ENCODE peak calls at places on chromosome 3, in six cellular contexts. One of them, this sample, is unnamed.

GRCh38 chr3:128054363-128054762 is 2.1 kb downstream of the SEC61A1 start:
- DNase-seq in progenitor cell of endocrine pancreas: no peak
- DNase-seq in CD14-positive monocyte: no peak
- DNase-seq in neuronal stem cell: no peak
- DNase-seq in thoracic aorta: no peak
- DNase-seq in activated naive CD8-positive, alpha-beta T cell treated with anti-CD3 and anti-CD28 coated beads, Interleukin-2, amount 50 U/mL, for 24 hours: no peak
- DNase-seq in this sample: no peak

GRCh38 chr3:71391361-71391760 is 192.2 kb downstream of the FOXP1 start:
- DNase-seq in progenitor cell of endocrine pancreas: no peak
- DNase-seq in CD14-positive monocyte: no peak
- DNase-seq in neuronal stem cell: no peak
- DNase-seq in thoracic aorta: no peak
- DNase-seq in activated naive CD8-positive, alpha-beta T cell treated with anti-CD3 and anti-CD28 coated beads, Interleukin-2, amount 50 U/mL, for 24 hours: no peak
- DNase-seq in this sample: no peak

GRCh38 chr3:30805695-30806094 is 88.8 kb downstream of the GADL1 start:
- DNase-seq in progenitor cell of endocrine pancreas: no peak
- DNase-seq in CD14-positive monocyte: no peak
- DNase-seq in neuronal stem cell: no peak
- DNase-seq in thoracic aorta: no peak
- DNase-seq in activated naive CD8-positive, alpha-beta T cell treated with anti-CD3 and anti-CD28 coated beads, Interleukin-2, amount 50 U/mL, for 24 hours: no peak
- DNase-seq in this sample: no peak

GRCh38 chr3:186930143-186930638 is at the start of gene ST6GAL1:
- DNase-seq in progenitor cell of endocrine pancreas: peak
- DNase-seq in CD14-positive monocyte: peak
- DNase-seq in neuronal stem cell: peak
- DNase-seq in thoracic aorta: peak
- DNase-seq in activated naive CD8-positive, alpha-beta T cell treated with anti-CD3 and anti-CD28 coated beads, Interleukin-2, amount 50 U/mL, for 24 hours: peak
- DNase-seq in this sample: peak

GRCh38 chr3:11791339-11792200 is 55.1 kb downstream of the TAMM41 start:
- DNase-seq in progenitor cell of endocrine pancreas: no peak
- DNase-seq in CD14-positive monocyte: no peak
- DNase-seq in neuronal stem cell: no peak
- DNase-seq in thoracic aorta: no peak
- DNase-seq in activated naive CD8-positive, alpha-beta T cell treated with anti-CD3 and anti-CD28 coated beads, Interleukin-2, amount 50 U/mL, for 24 hours: no peak
- DNase-seq in this sample: no peak

GRCh38 chr3:156626104-156626503 is 48.3 kb upstream of the TIPARP start:
- DNase-seq in progenitor cell of endocrine pancreas: no peak
- DNase-seq in CD14-positive monocyte: no peak
- DNase-seq in neuronal stem cell: no peak
- DNase-seq in thoracic aorta: no peak
- DNase-seq in activated naive CD8-positive, alpha-beta T cell treated with anti-CD3 and anti-CD28 coated beads, Interleukin-2, amount 50 U/mL, for 24 hours: no peak
- DNase-seq in this sample: no peak

GRCh38 chr3:124429129-124429815 is 301.0 kb upstream of the UMPS start:
- DNase-seq in progenitor cell of endocrine pancreas: no peak
- DNase-seq in CD14-positive monocyte: no peak
- DNase-seq in neuronal stem cell: no peak
- DNase-seq in thoracic aorta: no peak
- DNase-seq in activated naive CD8-positive, alpha-beta T cell treated with anti-CD3 and anti-CD28 coated beads, Interleukin-2, amount 50 U/mL, for 24 hours: no peak
- DNase-seq in this sample: no peak

GRCh38 chr3:18087963-18088362 is 337.2 kb downstream of the SATB1 start:
- DNase-seq in progenitor cell of endocrine pancreas: no peak
- DNase-seq in CD14-positive monocyte: no peak
- DNase-seq in neuronal stem cell: no peak
- DNase-seq in thoracic aorta: no peak
- DNase-seq in activated naive CD8-positive, alpha-beta T cell treated with anti-CD3 and anti-CD28 coated beads, Interleukin-2, amount 50 U/mL, for 24 hours: peak
- DNase-seq in this sample: no peak

GRCh38 chr3:9727743-9728142 is 3.8 kb upstream of the BRPF1 start:
- DNase-seq in progenitor cell of endocrine pancreas: no peak
- DNase-seq in CD14-positive monocyte: no peak
- DNase-seq in neuronal stem cell: no peak
- DNase-seq in thoracic aorta: no peak
- DNase-seq in activated naive CD8-positive, alpha-beta T cell treated with anti-CD3 and anti-CD28 coated beads, Interleukin-2, amount 50 U/mL, for 24 hours: no peak
- DNase-seq in this sample: no peak

GRCh38 chr3:196063456-196063855 is 18.4 kb downstream of the TFRC start:
- DNase-seq in progenitor cell of endocrine pancreas: no peak
- DNase-seq in CD14-positive monocyte: no peak
- DNase-seq in neuronal stem cell: no peak
- DNase-seq in thoracic aorta: no peak
- DNase-seq in activated naive CD8-positive, alpha-beta T cell treated with anti-CD3 and anti-CD28 coated beads, Interleukin-2, amount 50 U/mL, for 24 hours: no peak
- DNase-seq in this sample: no peak

GRCh38 chr3:100073555-100074307 is 40.6 kb downstream of the FILIP1L start:
- DNase-seq in progenitor cell of endocrine pancreas: no peak
- DNase-seq in CD14-positive monocyte: peak
- DNase-seq in neuronal stem cell: peak
- DNase-seq in thoracic aorta: no peak
- DNase-seq in activated naive CD8-positive, alpha-beta T cell treated with anti-CD3 and anti-CD28 coated beads, Interleukin-2, amount 50 U/mL, for 24 hours: peak
- DNase-seq in this sample: peak

GRCh38 chr3:51340311-51340829 is 44.7 kb upstream of the MANF start:
- DNase-seq in progenitor cell of endocrine pancreas: no peak
- DNase-seq in CD14-positive monocyte: no peak
- DNase-seq in neuronal stem cell: peak
- DNase-seq in thoracic aorta: no peak
- DNase-seq in activated naive CD8-positive, alpha-beta T cell treated with anti-CD3 and anti-CD28 coated beads, Interleukin-2, amount 50 U/mL, for 24 hours: no peak
- DNase-seq in this sample: no peak

GRCh38 chr3:170320471-170321121 is 36.9 kb upstream of the SKIL start:
- DNase-seq in progenitor cell of endocrine pancreas: no peak
- DNase-seq in CD14-positive monocyte: no peak
- DNase-seq in neuronal stem cell: no peak
- DNase-seq in thoracic aorta: no peak
- DNase-seq in activated naive CD8-positive, alpha-beta T cell treated with anti-CD3 and anti-CD28 coated beads, Interleukin-2, amount 50 U/mL, for 24 hours: no peak
- DNase-seq in this sample: no peak

GRCh38 chr3:139718415-139718814 is 40.6 kb upstream of the NMNAT3 start:
- DNase-seq in progenitor cell of endocrine pancreas: peak
- DNase-seq in CD14-positive monocyte: no peak
- DNase-seq in neuronal stem cell: peak
- DNase-seq in thoracic aorta: no peak
- DNase-seq in activated naive CD8-positive, alpha-beta T cell treated with anti-CD3 and anti-CD28 coated beads, Interleukin-2, amount 50 U/mL, for 24 hours: no peak
- DNase-seq in this sample: no peak

GRCh38 chr3:9747267-9747666 is 2.5 kb upstream of the OGG1 start:
- DNase-seq in progenitor cell of endocrine pancreas: no peak
- DNase-seq in CD14-positive monocyte: no peak
- DNase-seq in neuronal stem cell: no peak
- DNase-seq in thoracic aorta: no peak
- DNase-seq in activated naive CD8-positive, alpha-beta T cell treated with anti-CD3 and anti-CD28 coated beads, Interleukin-2, amount 50 U/mL, for 24 hours: no peak
- DNase-seq in this sample: no peak

GRCh38 chr3:142586803-142587406 is 8.4 kb upstream of the ATR start:
- DNase-seq in progenitor cell of endocrine pancreas: peak
- DNase-seq in CD14-positive monocyte: no peak
- DNase-seq in neuronal stem cell: peak
- DNase-seq in thoracic aorta: no peak
- DNase-seq in activated naive CD8-positive, alpha-beta T cell treated with anti-CD3 and anti-CD28 coated beads, Interleukin-2, amount 50 U/mL, for 24 hours: no peak
- DNase-seq in this sample: no peak

GRCh38 chr3:45960289-45960688 is 17.0 kb downstream of the CXCR6 start:
- DNase-seq in progenitor cell of endocrine pancreas: no peak
- DNase-seq in CD14-positive monocyte: no peak
- DNase-seq in neuronal stem cell: no peak
- DNase-seq in thoracic aorta: no peak
- DNase-seq in activated naive CD8-positive, alpha-beta T cell treated with anti-CD3 and anti-CD28 coated beads, Interleukin-2, amount 50 U/mL, for 24 hours: no peak
- DNase-seq in this sample: no peak

GRCh38 chr3:61248496-61248895 is 2.8 kb downstream of the FHIT start:
- DNase-seq in progenitor cell of endocrine pancreas: no peak
- DNase-seq in CD14-positive monocyte: no peak
- DNase-seq in neuronal stem cell: no peak
- DNase-seq in thoracic aorta: no peak
- DNase-seq in activated naive CD8-positive, alpha-beta T cell treated with anti-CD3 and anti-CD28 coated beads, Interleukin-2, amount 50 U/mL, for 24 hours: no peak
- DNase-seq in this sample: no peak

GRCh38 chr3:78734048-78734637 is 1033.7 kb downstream of the ROBO1 start:
- DNase-seq in progenitor cell of endocrine pancreas: no peak
- DNase-seq in CD14-positive monocyte: no peak
- DNase-seq in neuronal stem cell: no peak
- DNase-seq in thoracic aorta: no peak
- DNase-seq in activated naive CD8-positive, alpha-beta T cell treated with anti-CD3 and anti-CD28 coated beads, Interleukin-2, amount 50 U/mL, for 24 hours: no peak
- DNase-seq in this sample: no peak

GRCh38 chr3:71702131-71703024 is 22.8 kb downstream of the EIF4E3 start:
- DNase-seq in progenitor cell of endocrine pancreas: no peak
- DNase-seq in CD14-positive monocyte: no peak
- DNase-seq in neuronal stem cell: no peak
- DNase-seq in thoracic aorta: no peak
- DNase-seq in activated naive CD8-positive, alpha-beta T cell treated with anti-CD3 and anti-CD28 coated beads, Interleukin-2, amount 50 U/mL, for 24 hours: no peak
- DNase-seq in this sample: no peak

GRCh38 chr3:9508781-9509180 is 44.8 kb downstream of the LHFPL4 start:
- DNase-seq in progenitor cell of endocrine pancreas: no peak
- DNase-seq in CD14-positive monocyte: no peak
- DNase-seq in neuronal stem cell: no peak
- DNase-seq in thoracic aorta: no peak
- DNase-seq in activated naive CD8-positive, alpha-beta T cell treated with anti-CD3 and anti-CD28 coated beads, Interleukin-2, amount 50 U/mL, for 24 hours: no peak
- DNase-seq in this sample: no peak

GRCh38 chr3:195123196-195123805 is 147.7 kb downstream of the XXYLT1 start:
- DNase-seq in progenitor cell of endocrine pancreas: no peak
- DNase-seq in CD14-positive monocyte: no peak
- DNase-seq in neuronal stem cell: no peak
- DNase-seq in thoracic aorta: no peak
- DNase-seq in activated naive CD8-positive, alpha-beta T cell treated with anti-CD3 and anti-CD28 coated beads, Interleukin-2, amount 50 U/mL, for 24 hours: no peak
- DNase-seq in this sample: no peak

GRCh38 chr3:71752911-71753715 is 542 bp upstream of the GPR27 start:
- DNase-seq in progenitor cell of endocrine pancreas: peak
- DNase-seq in CD14-positive monocyte: no peak
- DNase-seq in neuronal stem cell: no peak
- DNase-seq in thoracic aorta: no peak
- DNase-seq in activated naive CD8-positive, alpha-beta T cell treated with anti-CD3 and anti-CD28 coated beads, Interleukin-2, amount 50 U/mL, for 24 hours: no peak
- DNase-seq in this sample: no peak

GRCh38 chr3:187518207-187518606 is 150.0 kb downstream of the RTP4 start:
- DNase-seq in progenitor cell of endocrine pancreas: no peak
- DNase-seq in CD14-positive monocyte: no peak
- DNase-seq in neuronal stem cell: no peak
- DNase-seq in thoracic aorta: no peak
- DNase-seq in activated naive CD8-positive, alpha-beta T cell treated with anti-CD3 and anti-CD28 coated beads, Interleukin-2, amount 50 U/mL, for 24 hours: no peak
- DNase-seq in this sample: no peak

GRCh38 chr3:197487911-197488391 is 67.8 kb downstream of the BDH1 start:
- DNase-seq in progenitor cell of endocrine pancreas: no peak
- DNase-seq in CD14-positive monocyte: no peak
- DNase-seq in neuronal stem cell: no peak
- DNase-seq in thoracic aorta: peak
- DNase-seq in activated naive CD8-positive, alpha-beta T cell treated with anti-CD3 and anti-CD28 coated beads, Interleukin-2, amount 50 U/mL, for 24 hours: no peak
- DNase-seq in this sample: no peak

GRCh38 chr3:118977118-118977517 is 57.5 kb downstream of the IGSF11 start:
- DNase-seq in progenitor cell of endocrine pancreas: no peak
- DNase-seq in CD14-positive monocyte: no peak
- DNase-seq in neuronal stem cell: no peak
- DNase-seq in thoracic aorta: no peak
- DNase-seq in activated naive CD8-positive, alpha-beta T cell treated with anti-CD3 and anti-CD28 coated beads, Interleukin-2, amount 50 U/mL, for 24 hours: no peak
- DNase-seq in this sample: no peak

GRCh38 chr3:53721187-53721946 is 124.9 kb downstream of the CHDH start:
- DNase-seq in progenitor cell of endocrine pancreas: no peak
- DNase-seq in CD14-positive monocyte: no peak
- DNase-seq in neuronal stem cell: no peak
- DNase-seq in thoracic aorta: no peak
- DNase-seq in activated naive CD8-positive, alpha-beta T cell treated with anti-CD3 and anti-CD28 coated beads, Interleukin-2, amount 50 U/mL, for 24 hours: no peak
- DNase-seq in this sample: no peak

This sample was measured in SIG-M5.